ENCODE peak calls at places on chromosomes 1 and 21, in seven cellular contexts. One of them, this sample, is unnamed.

GRCh38 chr1:53278294-53278693 is 40.0 kb upstream of the MAGOH start:
- DNase-seq in colonic mucosa: peak; percentile 57
- DNase-seq in Calu3: peak; percentile 73
- DNase-seq in anterior cingulate cortex: no peak
- DNase-seq in KBM-7: peak; percentile 64
- DNase-seq in body of pancreas: peak; percentile 62
- DNase-seq in activated CD4-positive, alpha-beta T cell treated with anti-CD3 and anti-CD28 coated beads, Interleukin-2, amount 50 U/mL, for 1 hour: peak; percentile 76
- DNase-seq in this sample: peak; percentile 87

GRCh38 chr1:29970747-29971325 is 734.5 kb downstream of the PTPRU start:
- DNase-seq in body of pancreas: no peak
- DNase-seq in Calu3: no peak
- DNase-seq in activated CD4-positive, alpha-beta T cell treated with anti-CD3 and anti-CD28 coated beads, Interleukin-2, amount 50 U/mL, for 1 hour: no peak
- DNase-seq in colonic mucosa: no peak
- DNase-seq in anterior cingulate cortex: no peak
- DNase-seq in KBM-7: no peak
- DNase-seq in this sample: no peak

GRCh38 chr21:15071012-15071411 is 6.2 kb upstream of the NRIP1 start:
- DNase-seq in activated CD4-positive, alpha-beta T cell treated with anti-CD3 and anti-CD28 coated beads, Interleukin-2, amount 50 U/mL, for 1 hour: no peak
- DNase-seq in Calu3: no peak
- DNase-seq in body of pancreas: no peak
- DNase-seq in anterior cingulate cortex: no peak
- DNase-seq in colonic mucosa: no peak
- DNase-seq in KBM-7: no peak
- DNase-seq in this sample: no peak

GRCh38 chr1:147541672-147542548 is 609 bp downstream of the BCL9 start:
- DNase-seq in Calu3: peak; percentile 45
- DNase-seq in anterior cingulate cortex: peak; percentile 47
- DNase-seq in colonic mucosa: peak; percentile 56
- DNase-seq in body of pancreas: peak; percentile 46
- DNase-seq in KBM-7: no peak
- DNase-seq in activated CD4-positive, alpha-beta T cell treated with anti-CD3 and anti-CD28 coated beads, Interleukin-2, amount 50 U/mL, for 1 hour: no peak
- DNase-seq in this sample: no peak

GRCh38 chr1:234975122-234975940 is 153.3 kb downstream of the TOMM20 start:
- DNase-seq in anterior cingulate cortex: no peak
- DNase-seq in body of pancreas: peak; percentile 8
- DNase-seq in KBM-7: peak; percentile 89
- DNase-seq in colonic mucosa: no peak
- DNase-seq in activated CD4-positive, alpha-beta T cell treated with anti-CD3 and anti-CD28 coated beads, Interleukin-2, amount 50 U/mL, for 1 hour: no peak
- DNase-seq in Calu3: no peak
- DNase-seq in this sample: no peak

GRCh38 chr1:221240652-221241051 is 361.4 kb downstream of the HLX start:
- DNase-seq in body of pancreas: no peak
- DNase-seq in colonic mucosa: no peak
- DNase-seq in activated CD4-positive, alpha-beta T cell treated with anti-CD3 and anti-CD28 coated beads, Interleukin-2, amount 50 U/mL, for 1 hour: no peak
- DNase-seq in Calu3: no peak
- DNase-seq in KBM-7: no peak
- DNase-seq in anterior cingulate cortex: no peak
- DNase-seq in this sample: no peak

GRCh38 chr1:22804333-22804906 is 93.8 kb downstream of the EPHB2 start:
- DNase-seq in body of pancreas: no peak
- DNase-seq in activated CD4-positive, alpha-beta T cell treated with anti-CD3 and anti-CD28 coated beads, Interleukin-2, amount 50 U/mL, for 1 hour: no peak
- DNase-seq in Calu3: no peak
- DNase-seq in anterior cingulate cortex: no peak
- DNase-seq in KBM-7: no peak
- DNase-seq in colonic mucosa: no peak
- DNase-seq in this sample: no peak

GRCh38 chr1:51843948-51844347 is 34.6 kb downstream of the NRDC start:
- DNase-seq in anterior cingulate cortex: no peak
- DNase-seq in colonic mucosa: no peak
- DNase-seq in Calu3: no peak
- DNase-seq in body of pancreas: no peak
- DNase-seq in KBM-7: no peak
- DNase-seq in activated CD4-positive, alpha-beta T cell treated with anti-CD3 and anti-CD28 coated beads, Interleukin-2, amount 50 U/mL, for 1 hour: no peak
- DNase-seq in this sample: peak; percentile 51

GRCh38 chr1:149993764-149994163 is 16.8 kb downstream of the OTUD7B start:
- DNase-seq in Calu3: no peak
- DNase-seq in anterior cingulate cortex: no peak
- DNase-seq in activated CD4-positive, alpha-beta T cell treated with anti-CD3 and anti-CD28 coated beads, Interleukin-2, amount 50 U/mL, for 1 hour: no peak
- DNase-seq in body of pancreas: no peak
- DNase-seq in KBM-7: no peak
- DNase-seq in colonic mucosa: no peak
- DNase-seq in this sample: no peak

GRCh38 chr1:67566803-67567202 is 118.2 kb upstream of the GADD45A start:
- DNase-seq in colonic mucosa: no peak
- DNase-seq in anterior cingulate cortex: no peak
- DNase-seq in KBM-7: no peak
- DNase-seq in Calu3: no peak
- DNase-seq in activated CD4-positive, alpha-beta T cell treated with anti-CD3 and anti-CD28 coated beads, Interleukin-2, amount 50 U/mL, for 1 hour: no peak
- DNase-seq in body of pancreas: no peak
- DNase-seq in this sample: no peak

GRCh38 chr1:179955731-179956130 is 1.1 kb downstream of the CEP350 start:
- DNase-seq in KBM-7: peak; percentile 74
- DNase-seq in colonic mucosa: no peak
- DNase-seq in activated CD4-positive, alpha-beta T cell treated with anti-CD3 and anti-CD28 coated beads, Interleukin-2, amount 50 U/mL, for 1 hour: no peak
- DNase-seq in Calu3: no peak
- DNase-seq in anterior cingulate cortex: no peak
- DNase-seq in body of pancreas: no peak
- DNase-seq in this sample: no peak

GRCh38 chr1:158999301-159000069 is 10.2 kb upstream of the IFI16 start:
- DNase-seq in colonic mucosa: peak; percentile 67
- DNase-seq in activated CD4-positive, alpha-beta T cell treated with anti-CD3 and anti-CD28 coated beads, Interleukin-2, amount 50 U/mL, for 1 hour: no peak
- DNase-seq in body of pancreas: peak; percentile 28
- DNase-seq in anterior cingulate cortex: peak; percentile 56
- DNase-seq in Calu3: peak; percentile 40
- DNase-seq in KBM-7: no peak
- DNase-seq in this sample: no peak

GRCh38 chr1:22044690-22045420 is 7.7 kb upstream of the CDC42 start:
- DNase-seq in KBM-7: no peak
- DNase-seq in body of pancreas: no peak
- DNase-seq in activated CD4-positive, alpha-beta T cell treated with anti-CD3 and anti-CD28 coated beads, Interleukin-2, amount 50 U/mL, for 1 hour: no peak
- DNase-seq in Calu3: no peak
- DNase-seq in colonic mucosa: no peak
- DNase-seq in anterior cingulate cortex: no peak
- DNase-seq in this sample: no peak